ENCODE peak calls at places on chromosomes 12 and 14, in seven cellular contexts. F is AG10803, B is fibroblast of pulmonary artery, G is brain microvascular endothelial cell, T is mucosa of descending colon, W is kidney epithelial cell, P is breast epithelium. K is an unnamed sample.
A peak's percentile ranks its signal among the peaks of the same experiment; 100 is the strongest.

GRCh38 chr14:38944691-38945090 is 158.3 kb downstream of the SEC23A start:
- DNase-seq in F (no peak), B (peak; percentile 31), G (no peak), T (no peak), W (no peak), P (no peak), K (no peak)

GRCh38 chr14:101000711-101001110 is 97.2 kb upstream of the RTL1 start:
- DNase-seq in F (no peak), B (no peak), G (no peak), T (no peak), W (no peak), P (no peak), K (no peak)

GRCh38 chr14:99067927-99068326 is 204.1 kb downstream of the BCL11B start:
- DNase-seq in F (no peak), B (no peak), G (no peak), T (no peak), W (no peak), P (no peak), K (no peak)

GRCh38 chr12:56955631-56956256 is 1.7 kb downstream of the RDH16 start:
- DNase-seq in F (no peak), B (peak; percentile 66), G (no peak), T (no peak), W (no peak), P (no peak), K (no peak)

GRCh38 chr14:51507556-51508511 is 143.9 kb upstream of the FRMD6 start:
- DNase-seq in F (peak; percentile 90), B (peak; percentile 63), G (peak; percentile 14), T (peak; percentile 44), W (no peak), P (no peak), K (peak; percentile 46)

GRCh38 chr14:78405071-78405856 is 235.1 kb downstream of the NRXN3 start:
- DNase-seq in F (no peak), B (no peak), G (no peak), T (no peak), W (peak; percentile 19), P (no peak), K (no peak)

GRCh38 chr12:15289192-15289591 is 33.1 kb upstream of the PTPRO start:
- DNase-seq in F (no peak), B (no peak), G (no peak), T (no peak), W (no peak), P (no peak), K (no peak)

GRCh38 chr12:117178301-117178700 is 12.0 kb downstream of the FBXO21 start:
- DNase-seq in F (no peak), B (no peak), G (no peak), T (no peak), W (no peak), P (no peak), K (no peak)

GRCh38 chr12:24425601-24425970 is 476.1 kb upstream of the SOX5 start:
- DNase-seq in F (no peak), B (peak; percentile 2), G (peak; percentile 48), T (no peak), W (peak; percentile 9), P (no peak), K (no peak)

GRCh38 chr14:59090572-59090971 is 97.9 kb upstream of the DAAM1 start:
- DNase-seq in F (peak; percentile 63), B (no peak), G (no peak), T (no peak), W (no peak), P (no peak), K (no peak)

GRCh38 chr12:132489078-132489601 is 811 bp upstream of the FBRSL1 start:
- DNase-seq in F (no peak), B (no peak), G (no peak), T (peak; percentile 55), W (no peak), P (no peak), K (no peak)

GRCh38 chr14:106841701-106842100 is 1315.3 kb downstream of the TMEM121 start:
- DNase-seq in F (no peak), B (no peak), G (no peak), T (no peak), W (peak; percentile 19), P (no peak), K (no peak)

GRCh38 chr12:43655586-43655985 is 103.0 kb downstream of the PUS7L start:
- DNase-seq in F (peak; percentile 8), B (peak; percentile 39), G (peak; percentile 15), T (no peak), W (peak; percentile 37), P (no peak), K (no peak)

GRCh38 chr14:21059842-21060589 is 2.4 kb downstream of the RNASE8 start:
- DNase-seq in F (peak; percentile 81), B (no peak), G (no peak), T (no peak), W (no peak), P (no peak), K (no peak)

GRCh38 chr12:7101047-7101693 is 7.8 kb downstream of the C1RL start:
- DNase-seq in F (no peak), B (no peak), G (peak; percentile 18), T (no peak), W (no peak), P (no peak), K (no peak)

GRCh38 chr12:18808221-18808620 is 70.3 kb downstream of the CAPZA3 start:
- DNase-seq in F (no peak), B (no peak), G (no peak), T (no peak), W (no peak), P (no peak), K (no peak)

GRCh38 chr12:18811268-18811667 is 73.3 kb downstream of the CAPZA3 start:
- DNase-seq in F (peak; percentile 37), B (peak; percentile 31), G (no peak), T (no peak), W (no peak), P (no peak), K (no peak)

GRCh38 chr12:18810537-18811253 is 72.8 kb downstream of the CAPZA3 start:
- DNase-seq in F (no peak), B (peak; percentile 38), G (no peak), T (no peak), W (no peak), P (no peak), K (no peak)

GRCh38 chr12:18805516-18806248 is 67.8 kb downstream of the CAPZA3 start:
- DNase-seq in F (no peak), B (no peak), G (no peak), T (no peak), W (no peak), P (no peak), K (no peak)

DNA sequence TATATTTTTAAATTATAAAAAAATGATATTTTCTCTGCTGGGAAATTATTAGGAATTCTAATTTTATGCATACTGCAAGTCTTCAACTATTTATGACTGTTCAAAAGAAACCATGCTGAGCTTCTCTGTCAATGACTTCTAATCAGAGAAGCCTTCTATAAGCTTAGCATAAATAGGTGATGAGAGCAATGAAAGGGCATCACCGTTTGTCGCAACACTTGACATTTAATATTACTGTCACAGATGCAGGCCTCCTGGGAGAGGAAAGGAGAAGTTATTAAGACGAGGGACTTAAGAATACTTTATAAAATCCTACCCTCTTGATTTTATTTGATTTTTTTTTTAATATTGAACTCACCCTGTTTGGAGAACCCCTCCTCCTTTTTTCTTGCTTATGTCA is 69.8 kb downstream of the CAPZA3 start:
- DNase-seq in F (no peak), B (no peak), G (no peak), T (no peak), W (no peak), P (no peak), K (no peak)
- H3K4me3 ChIP-seq in F (no peak overlapping the region), B (no peak overlapping the region), G (no peak overlapping the region), T (no peak overlapping the region), W (no peak overlapping the region), P (no peak overlapping the region), K (no peak overlapping the region)

GRCh38 chr12:52066346-52067080 is 3.3 kb upstream of the ATG101 start:
- DNase-seq in F (no peak), B (no peak), G (no peak), T (no peak), W (no peak), P (no peak), K (no peak)

GRCh38 chr12:52073531-52073950 is 3.8 kb downstream of the ATG101 start:
- DNase-seq in F (no peak), B (no peak), G (no peak), T (no peak), W (no peak), P (no peak), K (no peak)

GRCh38 chr12:52070243-52070925 is 606 bp downstream of the ATG101 start:
- DNase-seq in F (no peak), B (no peak), G (no peak), T (no peak), W (no peak), P (no peak), K (no peak)

GRCh38 chr12:52067081-52067374 is 2.8 kb upstream of the ATG101 start:
- DNase-seq in F (no peak), B (no peak), G (no peak), T (no peak), W (no peak), P (no peak), K (no peak)

DNA sequence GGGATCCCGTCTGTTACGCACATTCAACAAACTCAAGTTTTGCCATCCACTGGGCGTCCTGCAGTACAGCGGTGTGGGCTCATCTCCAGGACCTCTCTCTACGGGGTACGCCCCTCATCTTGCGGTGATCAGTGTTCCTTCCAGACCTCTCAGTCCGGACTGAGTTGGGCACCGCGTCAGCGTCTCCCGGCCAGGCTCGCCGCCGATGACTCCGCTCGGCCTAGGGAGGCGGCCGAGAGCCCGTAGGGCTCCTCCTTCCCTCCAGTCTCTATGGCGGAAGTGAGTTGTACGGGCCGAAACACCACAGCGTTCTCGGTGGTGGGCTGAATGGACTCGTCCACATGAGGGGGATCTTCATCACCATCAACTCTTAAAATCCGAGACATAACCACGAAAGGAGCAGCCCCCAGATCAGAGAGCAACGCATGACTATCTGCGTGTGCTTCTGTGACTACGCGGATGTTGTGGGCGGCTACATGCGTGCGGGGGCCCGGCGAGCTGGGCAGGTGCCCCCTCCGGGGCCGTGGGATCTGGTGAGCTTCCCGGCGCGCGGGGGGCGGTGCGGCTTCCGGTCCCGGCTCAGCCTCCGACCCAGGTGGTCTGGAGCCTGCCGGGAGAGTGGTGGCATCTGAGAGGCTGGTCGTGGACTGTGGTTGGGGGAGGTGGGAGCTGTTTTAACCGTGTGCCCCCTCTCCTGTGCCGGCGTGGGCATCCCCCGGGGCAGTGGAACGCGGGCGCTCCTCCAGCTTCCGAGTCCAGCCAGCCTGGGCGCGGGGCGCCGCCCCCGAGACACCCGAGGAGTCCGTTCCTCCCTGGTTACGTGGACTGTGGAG is at the start of gene ATG101:
- DNase-seq in F (peak; percentile 96), B (peak; percentile 97), G (peak; percentile 89), T (peak; percentile 86), W (peak; percentile 53), P (peak; percentile 91), K (peak; percentile 90)
- TF ChIP-seq CTCF in F (peak; percentile 77), B (peak; percentile 68), G (peak; percentile 78), T (peak; percentile 58), W (peak; percentile 86), P (peak; percentile 59), K (peak; percentile 66)

GRCh38 chr14:74425525-74426201 is 347 bp downstream of the SYNDIG1L start:
- DNase-seq in F (no peak), B (peak; percentile 13), G (no peak), T (peak; percentile 37), W (no peak), P (no peak), K (no peak)
- H3K4me3 ChIP-seq in F (no peak overlapping the region), B (no peak overlapping the region), G (no peak overlapping the region), T (no peak overlapping the region), W (no peak overlapping the region), P (no peak overlapping the region), K (no peak overlapping the region)

DNA sequence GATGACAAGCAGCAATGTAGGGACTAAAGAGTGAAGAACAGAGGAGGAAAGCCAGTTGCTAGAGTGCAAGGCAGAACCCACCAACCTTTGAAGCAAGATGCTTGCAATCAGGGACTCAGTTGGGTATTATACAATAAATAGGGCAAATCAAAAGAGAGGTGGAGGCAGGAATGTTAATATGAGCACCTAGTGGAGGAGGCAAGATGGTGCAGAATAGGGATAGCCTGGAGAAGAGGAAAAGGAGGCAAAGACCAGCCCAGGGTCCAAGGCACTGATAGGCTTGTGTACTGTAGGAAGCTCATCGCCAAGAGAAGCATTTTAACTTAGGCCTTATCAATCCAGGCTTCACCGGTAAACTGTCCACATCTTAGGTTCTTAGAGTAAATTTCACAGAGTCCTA is 137.2 kb downstream of the ARMH4 start:
- DNase-seq in F (no peak), B (no peak), G (no peak), T (no peak), W (no peak), P (no peak), K (no peak)
- TF ChIP-seq CTCF in F (no peak), B (no peak), G (no peak), T (no peak), W (no peak), P (no peak), K (no peak)